ENCODE peak calls at places on chromosomes 16 and 17, in ten cellular contexts. One of them, this sample, is unnamed.

GRCh38 chr17:50169121-50169764 is 3.4 kb downstream of the SGCA start:
- DNase-seq in NCI-H748 treated with DMSO at 0.1 percent for 48 hours: no peak
- DNase-seq in T-helper 1 cell: peak
- DNase-seq in T-helper 17 cell: peak
- DNase-seq in endothelial cell: peak
- DNase-seq in iPS-NIHi11: peak
- DNase-seq in AG04450: no peak
- DNase-seq in midbrain: peak
- DNase-seq in cardiac fibroblast: peak
- DNase-seq in left lung: peak
- DNase-seq in this sample: peak

GRCh38 chr16:67902831-67903230 is 9.8 kb downstream of the PSKH1 start:
- DNase-seq in endothelial cell: no peak
- DNase-seq in AG04450: no peak
- DNase-seq in T-helper 17 cell: no peak
- DNase-seq in iPS-NIHi11: no peak
- DNase-seq in T-helper 1 cell: no peak
- DNase-seq in left lung: no peak
- DNase-seq in cardiac fibroblast: no peak
- DNase-seq in NCI-H748 treated with DMSO at 0.1 percent for 48 hours: no peak
- DNase-seq in midbrain: no peak
- DNase-seq in this sample: no peak

GRCh38 chr17:9175700-9176467 is 154.6 kb downstream of the NTN1 start:
- DNase-seq in AG04450: no peak
- DNase-seq in cardiac fibroblast: no peak
- DNase-seq in endothelial cell: no peak
- DNase-seq in left lung: no peak
- DNase-seq in T-helper 17 cell: no peak
- DNase-seq in iPS-NIHi11: no peak
- DNase-seq in midbrain: no peak
- DNase-seq in NCI-H748 treated with DMSO at 0.1 percent for 48 hours: no peak
- DNase-seq in T-helper 1 cell: no peak
- DNase-seq in this sample: no peak

GRCh38 chr17:78929908-78930775 is 5.0 kb upstream of the TIMP2 start:
- DNase-seq in midbrain: no peak
- DNase-seq in T-helper 17 cell: no peak
- DNase-seq in T-helper 1 cell: no peak
- DNase-seq in cardiac fibroblast: no peak
- DNase-seq in iPS-NIHi11: no peak
- DNase-seq in left lung: peak
- DNase-seq in NCI-H748 treated with DMSO at 0.1 percent for 48 hours: no peak
- DNase-seq in AG04450: no peak
- DNase-seq in endothelial cell: no peak
- DNase-seq in this sample: no peak

GRCh38 chr17:12665263-12666210 is at the start of gene MYOCD:
- DNase-seq in midbrain: no peak
- DNase-seq in iPS-NIHi11: peak
- DNase-seq in NCI-H748 treated with DMSO at 0.1 percent for 48 hours: peak
- DNase-seq in endothelial cell: peak
- DNase-seq in T-helper 17 cell: no peak
- DNase-seq in left lung: peak
- DNase-seq in AG04450: peak
- DNase-seq in cardiac fibroblast: no peak
- DNase-seq in T-helper 1 cell: no peak
- DNase-seq in this sample: peak

GRCh38 chr16:49834496-49835009 is 21.4 kb downstream of the ZNF423 start:
- DNase-seq in T-helper 17 cell: no peak
- DNase-seq in left lung: no peak
- DNase-seq in NCI-H748 treated with DMSO at 0.1 percent for 48 hours: no peak
- DNase-seq in iPS-NIHi11: peak
- DNase-seq in endothelial cell: no peak
- DNase-seq in cardiac fibroblast: peak
- DNase-seq in T-helper 1 cell: no peak
- DNase-seq in AG04450: no peak
- DNase-seq in midbrain: peak
- DNase-seq in this sample: no peak

GRCh38 chr17:13429201-13429600 is 172.5 kb downstream of the HS3ST3A1 start:
- DNase-seq in endothelial cell: no peak
- DNase-seq in midbrain: no peak
- DNase-seq in left lung: no peak
- DNase-seq in T-helper 17 cell: no peak
- DNase-seq in iPS-NIHi11: no peak
- DNase-seq in cardiac fibroblast: peak
- DNase-seq in NCI-H748 treated with DMSO at 0.1 percent for 48 hours: no peak
- DNase-seq in AG04450: peak
- DNase-seq in T-helper 1 cell: no peak
- DNase-seq in this sample: peak

GRCh38 chr17:79133986-79134385 is 59.4 kb downstream of the ENGASE start:
- DNase-seq in iPS-NIHi11: no peak
- DNase-seq in endothelial cell: no peak
- DNase-seq in left lung: no peak
- DNase-seq in T-helper 17 cell: no peak
- DNase-seq in NCI-H748 treated with DMSO at 0.1 percent for 48 hours: no peak
- DNase-seq in cardiac fibroblast: no peak
- DNase-seq in T-helper 1 cell: no peak
- DNase-seq in AG04450: no peak
- DNase-seq in midbrain: no peak
- DNase-seq in this sample: no peak

GRCh38 chr16:23155445-23156049 is 6.3 kb upstream of the USP31 start:
- DNase-seq in NCI-H748 treated with DMSO at 0.1 percent for 48 hours: no peak
- DNase-seq in endothelial cell: peak
- DNase-seq in midbrain: no peak
- DNase-seq in T-helper 1 cell: peak
- DNase-seq in cardiac fibroblast: peak
- DNase-seq in left lung: no peak
- DNase-seq in AG04450: no peak
- DNase-seq in T-helper 17 cell: no peak
- DNase-seq in iPS-NIHi11: peak
- DNase-seq in this sample: no peak

GRCh38 chr16:69934751-69935150 is 16.4 kb upstream of the CLEC18A start:
- DNase-seq in cardiac fibroblast: no peak
- DNase-seq in NCI-H748 treated with DMSO at 0.1 percent for 48 hours: no peak
- DNase-seq in left lung: no peak
- DNase-seq in T-helper 1 cell: no peak
- DNase-seq in endothelial cell: no peak
- DNase-seq in iPS-NIHi11: no peak
- DNase-seq in AG04450: no peak
- DNase-seq in midbrain: no peak
- DNase-seq in T-helper 17 cell: no peak
- DNase-seq in this sample: no peak

GRCh38 chr17:40534431-40535189 is 30.7 kb downstream of the CCR7 start:
- DNase-seq in endothelial cell: no peak
- DNase-seq in NCI-H748 treated with DMSO at 0.1 percent for 48 hours: no peak
- DNase-seq in left lung: no peak
- DNase-seq in cardiac fibroblast: peak
- DNase-seq in midbrain: no peak
- DNase-seq in iPS-NIHi11: no peak
- DNase-seq in AG04450: no peak
- DNase-seq in T-helper 17 cell: no peak
- DNase-seq in T-helper 1 cell: no peak
- DNase-seq in this sample: no peak

GRCh38 chr17:50425682-50426471 is at the start of gene ACSF2:
- DNase-seq in NCI-H748 treated with DMSO at 0.1 percent for 48 hours: no peak
- DNase-seq in AG04450: no peak
- DNase-seq in iPS-NIHi11: peak
- DNase-seq in cardiac fibroblast: peak
- DNase-seq in midbrain: no peak
- DNase-seq in T-helper 1 cell: peak
- DNase-seq in endothelial cell: peak
- DNase-seq in T-helper 17 cell: peak
- DNase-seq in left lung: peak
- DNase-seq in this sample: peak

GRCh38 chr16:20285993-20286499 is 41.3 kb downstream of the GP2 start:
- DNase-seq in AG04450: no peak
- DNase-seq in iPS-NIHi11: peak
- DNase-seq in T-helper 1 cell: no peak
- DNase-seq in endothelial cell: no peak
- DNase-seq in cardiac fibroblast: no peak
- DNase-seq in midbrain: no peak
- DNase-seq in left lung: no peak
- DNase-seq in NCI-H748 treated with DMSO at 0.1 percent for 48 hours: no peak
- DNase-seq in T-helper 17 cell: no peak
- DNase-seq in this sample: no peak

GRCh38 chr17:74245818-74246204 is 28.2 kb upstream of the DNAI2 start:
- DNase-seq in cardiac fibroblast: no peak
- DNase-seq in NCI-H748 treated with DMSO at 0.1 percent for 48 hours: no peak
- DNase-seq in midbrain: no peak
- DNase-seq in left lung: no peak
- DNase-seq in T-helper 1 cell: no peak
- DNase-seq in AG04450: no peak
- DNase-seq in iPS-NIHi11: no peak
- DNase-seq in T-helper 17 cell: no peak
- DNase-seq in endothelial cell: no peak
- DNase-seq in this sample: no peak

GRCh38 chr17:10600551-10600950 is 51.1 kb upstream of the MYH2 start:
- DNase-seq in iPS-NIHi11: no peak
- DNase-seq in NCI-H748 treated with DMSO at 0.1 percent for 48 hours: no peak
- DNase-seq in AG04450: no peak
- DNase-seq in T-helper 17 cell: no peak
- DNase-seq in T-helper 1 cell: no peak
- DNase-seq in cardiac fibroblast: peak
- DNase-seq in endothelial cell: no peak
- DNase-seq in left lung: no peak
- DNase-seq in midbrain: no peak
- DNase-seq in this sample: no peak

GRCh38 chr17:68170246-68170645 is 77.6 kb upstream of the AMZ2 start:
- DNase-seq in endothelial cell: no peak
- DNase-seq in T-helper 17 cell: no peak
- DNase-seq in AG04450: no peak
- DNase-seq in T-helper 1 cell: no peak
- DNase-seq in midbrain: no peak
- DNase-seq in NCI-H748 treated with DMSO at 0.1 percent for 48 hours: no peak
- DNase-seq in iPS-NIHi11: no peak
- DNase-seq in cardiac fibroblast: no peak
- DNase-seq in left lung: no peak
- DNase-seq in this sample: no peak

GRCh38 chr16:69040144-69040909 is 65.1 kb upstream of the HAS3 start:
- DNase-seq in cardiac fibroblast: peak
- DNase-seq in midbrain: no peak
- DNase-seq in NCI-H748 treated with DMSO at 0.1 percent for 48 hours: no peak
- DNase-seq in left lung: no peak
- DNase-seq in iPS-NIHi11: no peak
- DNase-seq in T-helper 1 cell: no peak
- DNase-seq in T-helper 17 cell: no peak
- DNase-seq in endothelial cell: no peak
- DNase-seq in AG04450: no peak
- DNase-seq in this sample: peak

GRCh38 chr17:10792156-10792555 is 11.7 kb downstream of the TMEM238L start:
- DNase-seq in left lung: no peak
- DNase-seq in T-helper 1 cell: peak
- DNase-seq in endothelial cell: no peak
- DNase-seq in cardiac fibroblast: no peak
- DNase-seq in NCI-H748 treated with DMSO at 0.1 percent for 48 hours: no peak
- DNase-seq in AG04450: no peak
- DNase-seq in midbrain: no peak
- DNase-seq in T-helper 17 cell: no peak
- DNase-seq in iPS-NIHi11: no peak
- DNase-seq in this sample: no peak

GRCh38 chr17:83037084-83037950 is 42.1 kb upstream of the METRNL start:
- DNase-seq in T-helper 17 cell: no peak
- DNase-seq in AG04450: no peak
- DNase-seq in NCI-H748 treated with DMSO at 0.1 percent for 48 hours: no peak
- DNase-seq in cardiac fibroblast: no peak
- DNase-seq in T-helper 1 cell: no peak
- DNase-seq in endothelial cell: no peak
- DNase-seq in left lung: no peak
- DNase-seq in midbrain: no peak
- DNase-seq in iPS-NIHi11: no peak
- DNase-seq in this sample: no peak

GRCh38 chr16:21100447-21100846 is 50.2 kb downstream of the DNAH3 start:
- DNase-seq in midbrain: no peak
- DNase-seq in AG04450: peak
- DNase-seq in T-helper 17 cell: no peak
- DNase-seq in left lung: no peak
- DNase-seq in iPS-NIHi11: no peak
- DNase-seq in T-helper 1 cell: no peak
- DNase-seq in endothelial cell: no peak
- DNase-seq in NCI-H748 treated with DMSO at 0.1 percent for 48 hours: no peak
- DNase-seq in cardiac fibroblast: peak
- DNase-seq in this sample: peak

GRCh38 chr16:29029168-29029994 is 44.5 kb downstream of the LAT start:
- DNase-seq in NCI-H748 treated with DMSO at 0.1 percent for 48 hours: no peak
- DNase-seq in T-helper 17 cell: peak
- DNase-seq in endothelial cell: no peak
- DNase-seq in cardiac fibroblast: peak
- DNase-seq in iPS-NIHi11: peak
- DNase-seq in left lung: no peak
- DNase-seq in AG04450: peak
- DNase-seq in T-helper 1 cell: peak
- DNase-seq in midbrain: no peak
- DNase-seq in this sample: peak

GRCh38 chr17:76539631-76540271 is at the start of gene PRCD:
- DNase-seq in cardiac fibroblast: no peak
- DNase-seq in midbrain: no peak
- DNase-seq in left lung: no peak
- DNase-seq in AG04450: no peak
- DNase-seq in T-helper 1 cell: no peak
- DNase-seq in T-helper 17 cell: no peak
- DNase-seq in iPS-NIHi11: no peak
- DNase-seq in endothelial cell: no peak
- DNase-seq in NCI-H748 treated with DMSO at 0.1 percent for 48 hours: no peak
- DNase-seq in this sample: no peak

GRCh38 chr17:17036520-17036998 is 5.7 kb upstream of the MPRIP start:
- DNase-seq in endothelial cell: no peak
- DNase-seq in T-helper 17 cell: no peak
- DNase-seq in AG04450: no peak
- DNase-seq in midbrain: no peak
- DNase-seq in NCI-H748 treated with DMSO at 0.1 percent for 48 hours: no peak
- DNase-seq in left lung: peak
- DNase-seq in iPS-NIHi11: no peak
- DNase-seq in cardiac fibroblast: no peak
- DNase-seq in T-helper 1 cell: no peak
- DNase-seq in this sample: no peak

GRCh38 chr16:76768948-76769347 is 422.0 kb upstream of the MON1B start:
- DNase-seq in midbrain: no peak
- DNase-seq in iPS-NIHi11: peak
- DNase-seq in left lung: peak
- DNase-seq in AG04450: no peak
- DNase-seq in NCI-H748 treated with DMSO at 0.1 percent for 48 hours: no peak
- DNase-seq in T-helper 17 cell: no peak
- DNase-seq in T-helper 1 cell: no peak
- DNase-seq in endothelial cell: no peak
- DNase-seq in cardiac fibroblast: no peak
- DNase-seq in this sample: no peak

GRCh38 chr16:68257251-68257905 is 6.9 kb upstream of the SLC7A6 start:
- DNase-seq in iPS-NIHi11: no peak
- DNase-seq in endothelial cell: no peak
- DNase-seq in AG04450: no peak
- DNase-seq in T-helper 1 cell: no peak
- DNase-seq in left lung: no peak
- DNase-seq in NCI-H748 treated with DMSO at 0.1 percent for 48 hours: no peak
- DNase-seq in midbrain: no peak
- DNase-seq in cardiac fibroblast: no peak
- DNase-seq in T-helper 17 cell: no peak
- DNase-seq in this sample: no peak

GRCh38 chr16:531494-532125 is 4.1 kb downstream of the CAPN15 start:
- DNase-seq in left lung: no peak
- DNase-seq in midbrain: no peak
- DNase-seq in T-helper 1 cell: no peak
- DNase-seq in T-helper 17 cell: no peak
- DNase-seq in cardiac fibroblast: no peak
- DNase-seq in endothelial cell: no peak
- DNase-seq in NCI-H748 treated with DMSO at 0.1 percent for 48 hours: no peak
- DNase-seq in iPS-NIHi11: no peak
- DNase-seq in AG04450: no peak
- DNase-seq in this sample: no peak

GRCh38 chr17:61338874-61339478 is 60.7 kb upstream of the TBX2 start:
- DNase-seq in T-helper 17 cell: no peak
- DNase-seq in endothelial cell: no peak
- DNase-seq in cardiac fibroblast: peak
- DNase-seq in NCI-H748 treated with DMSO at 0.1 percent for 48 hours: no peak
- DNase-seq in T-helper 1 cell: no peak
- DNase-seq in iPS-NIHi11: no peak
- DNase-seq in midbrain: no peak
- DNase-seq in AG04450: no peak
- DNase-seq in left lung: no peak
- DNase-seq in this sample: peak

GRCh38 chr17:55622547-55622946 is 100.1 kb downstream of the TMEM100 start:
- DNase-seq in T-helper 1 cell: no peak
- DNase-seq in NCI-H748 treated with DMSO at 0.1 percent for 48 hours: no peak
- DNase-seq in midbrain: no peak
- DNase-seq in iPS-NIHi11: no peak
- DNase-seq in T-helper 17 cell: no peak
- DNase-seq in left lung: no peak
- DNase-seq in endothelial cell: no peak
- DNase-seq in cardiac fibroblast: no peak
- DNase-seq in AG04450: no peak
- DNase-seq in this sample: no peak